ENCODE peak calls at places on chromosomes 1 and 21, in six cellular contexts. One of them, this sample, is unnamed.

GRCh38 chr1:227948493-227949260 is 945 bp upstream of the WNT9A start:
- DNase-seq in Peyer's patch: no peak
- DNase-seq in kidney epithelial cell: no peak
- DNase-seq in CD8-positive, alpha-beta T cell: no peak
- DNase-seq in IMR-90: no peak
- DNase-seq in heart left ventricle: no peak
- DNase-seq in this sample: no peak

GRCh38 chr1:198701250-198701649 is 62.4 kb downstream of the PTPRC start:
- DNase-seq in kidney epithelial cell: no peak
- DNase-seq in heart left ventricle: no peak
- DNase-seq in IMR-90: no peak
- DNase-seq in CD8-positive, alpha-beta T cell: no peak
- DNase-seq in Peyer's patch: no peak
- DNase-seq in this sample: no peak

GRCh38 chr1:41840592-41841246 is 78.0 kb downstream of the HIVEP3 start:
- DNase-seq in kidney epithelial cell: no peak
- DNase-seq in CD8-positive, alpha-beta T cell: no peak
- DNase-seq in IMR-90: no peak
- DNase-seq in Peyer's patch: no peak
- DNase-seq in heart left ventricle: peak; percentile 63
- DNase-seq in this sample: peak; percentile 39

GRCh38 chr1:221431068-221431651 is 310.7 kb downstream of the DUSP10 start:
- DNase-seq in Peyer's patch: no peak
- DNase-seq in IMR-90: peak; percentile 40
- DNase-seq in kidney epithelial cell: no peak
- DNase-seq in CD8-positive, alpha-beta T cell: no peak
- DNase-seq in heart left ventricle: no peak
- DNase-seq in this sample: no peak

GRCh38 chr1:24918995-24919605 is 11.0 kb downstream of the RUNX3 start:
- DNase-seq in heart left ventricle: no peak
- DNase-seq in Peyer's patch: no peak
- DNase-seq in IMR-90: no peak
- DNase-seq in kidney epithelial cell: no peak
- DNase-seq in CD8-positive, alpha-beta T cell: no peak
- DNase-seq in this sample: no peak

GRCh38 chr21:46052703-46053651 is 44.9 kb upstream of the COL6A2 start:
- DNase-seq in IMR-90: peak; percentile 95
- DNase-seq in heart left ventricle: no peak
- DNase-seq in CD8-positive, alpha-beta T cell: no peak
- DNase-seq in Peyer's patch: no peak
- DNase-seq in kidney epithelial cell: peak; percentile 81
- DNase-seq in this sample: peak; percentile 66

GRCh38 chr1:247840819-247841218 is 877 bp downstream of the OR11L1 start:
- DNase-seq in IMR-90: no peak
- DNase-seq in CD8-positive, alpha-beta T cell: no peak
- DNase-seq in Peyer's patch: no peak
- DNase-seq in kidney epithelial cell: no peak
- DNase-seq in heart left ventricle: no peak
- DNase-seq in this sample: no peak

GRCh38 chr21:42207426-42207825 is 11.5 kb upstream of the ABCG1 start:
- DNase-seq in IMR-90: no peak
- DNase-seq in kidney epithelial cell: no peak
- DNase-seq in CD8-positive, alpha-beta T cell: no peak
- DNase-seq in heart left ventricle: no peak
- DNase-seq in Peyer's patch: no peak
- DNase-seq in this sample: no peak

GRCh38 chr1:41540886-41541591 is 56.6 kb upstream of the EDN2 start:
- DNase-seq in heart left ventricle: peak; percentile 23
- DNase-seq in IMR-90: peak; percentile 52
- DNase-seq in Peyer's patch: no peak
- DNase-seq in kidney epithelial cell: no peak
- DNase-seq in CD8-positive, alpha-beta T cell: no peak
- DNase-seq in this sample: no peak

GRCh38 chr1:180909462-180909976 is 3.2 kb upstream of the KIAA1614 start:
- DNase-seq in kidney epithelial cell: no peak
- DNase-seq in IMR-90: no peak
- DNase-seq in Peyer's patch: no peak
- DNase-seq in heart left ventricle: no peak
- DNase-seq in CD8-positive, alpha-beta T cell: no peak
- DNase-seq in this sample: no peak

GRCh38 chr1:222554177-222554576 is 6.3 kb upstream of the HHIPL2 start:
- DNase-seq in kidney epithelial cell: no peak
- DNase-seq in heart left ventricle: no peak
- DNase-seq in Peyer's patch: no peak
- DNase-seq in CD8-positive, alpha-beta T cell: no peak
- DNase-seq in IMR-90: no peak
- DNase-seq in this sample: no peak

GRCh38 chr21:42466700-42467612 is 29.1 kb downstream of the RSPH1 start:
- DNase-seq in Peyer's patch: no peak
- DNase-seq in kidney epithelial cell: no peak
- DNase-seq in IMR-90: peak; percentile 7
- DNase-seq in heart left ventricle: no peak
- DNase-seq in CD8-positive, alpha-beta T cell: no peak
- DNase-seq in this sample: peak; percentile 30

GRCh38 chr21:45019887-45020537 is 54.4 kb upstream of the ADARB1 start:
- DNase-seq in CD8-positive, alpha-beta T cell: no peak
- DNase-seq in kidney epithelial cell: no peak
- DNase-seq in heart left ventricle: peak; percentile 30
- DNase-seq in Peyer's patch: no peak
- DNase-seq in IMR-90: no peak
- DNase-seq in this sample: no peak

GRCh38 chr1:225454067-225454618 is 26.3 kb upstream of the LBR start:
- DNase-seq in IMR-90: peak; percentile 31
- DNase-seq in heart left ventricle: no peak
- DNase-seq in Peyer's patch: no peak
- DNase-seq in CD8-positive, alpha-beta T cell: no peak
- DNase-seq in kidney epithelial cell: no peak
- DNase-seq in this sample: no peak

GRCh38 chr1:81230983-81231728 is 569.6 kb upstream of the ADGRL2 start:
- DNase-seq in Peyer's patch: no peak
- DNase-seq in IMR-90: peak; percentile 2
- DNase-seq in heart left ventricle: no peak
- DNase-seq in CD8-positive, alpha-beta T cell: no peak
- DNase-seq in kidney epithelial cell: no peak
- DNase-seq in this sample: no peak

GRCh38 chr21:37237764-37238163 is 29.4 kb downstream of the VPS26C start:
- DNase-seq in CD8-positive, alpha-beta T cell: no peak
- DNase-seq in IMR-90: no peak
- DNase-seq in kidney epithelial cell: no peak
- DNase-seq in Peyer's patch: no peak
- DNase-seq in heart left ventricle: no peak
- DNase-seq in this sample: no peak

GRCh38 chr1:111733996-111734369 is 5.2 kb downstream of the INKA2 start:
- DNase-seq in kidney epithelial cell: no peak
- DNase-seq in IMR-90: no peak
- DNase-seq in Peyer's patch: no peak
- DNase-seq in CD8-positive, alpha-beta T cell: no peak
- DNase-seq in heart left ventricle: no peak
- DNase-seq in this sample: no peak

GRCh38 chr1:210376836-210377377 is 48.2 kb downstream of the HHAT start:
- DNase-seq in kidney epithelial cell: no peak
- DNase-seq in CD8-positive, alpha-beta T cell: no peak
- DNase-seq in heart left ventricle: no peak
- DNase-seq in IMR-90: peak; percentile 61
- DNase-seq in Peyer's patch: no peak
- DNase-seq in this sample: no peak

GRCh38 chr1:108817016-108817415 is 39.9 kb downstream of the AKNAD1 start:
- DNase-seq in Peyer's patch: no peak
- DNase-seq in IMR-90: peak; percentile 74
- DNase-seq in CD8-positive, alpha-beta T cell: no peak
- DNase-seq in kidney epithelial cell: no peak
- DNase-seq in heart left ventricle: peak; percentile 39
- DNase-seq in this sample: no peak

GRCh38 chr1:31655104-31655503 is 10.4 kb upstream of the PEF1 start:
- DNase-seq in IMR-90: no peak
- DNase-seq in heart left ventricle: no peak
- DNase-seq in kidney epithelial cell: no peak
- DNase-seq in Peyer's patch: no peak
- DNase-seq in CD8-positive, alpha-beta T cell: no peak
- DNase-seq in this sample: no peak

GRCh38 chr1:169943963-169944526 is 50.3 kb upstream of the SCYL3 start:
- DNase-seq in heart left ventricle: no peak
- DNase-seq in CD8-positive, alpha-beta T cell: no peak
- DNase-seq in Peyer's patch: no peak
- DNase-seq in kidney epithelial cell: no peak
- DNase-seq in IMR-90: no peak
- DNase-seq in this sample: no peak

GRCh38 chr1:31617917-31618746 is 643 bp downstream of the HCRTR1 start:
- DNase-seq in Peyer's patch: no peak
- DNase-seq in kidney epithelial cell: no peak
- DNase-seq in IMR-90: peak; percentile 12
- DNase-seq in heart left ventricle: no peak
- DNase-seq in CD8-positive, alpha-beta T cell: peak; percentile 29
- DNase-seq in this sample: peak; percentile 64

GRCh38 chr1:3319874-3320245 is 134.6 kb upstream of the ARHGEF16 start:
- DNase-seq in kidney epithelial cell: no peak
- DNase-seq in Peyer's patch: peak; percentile 18
- DNase-seq in CD8-positive, alpha-beta T cell: no peak
- DNase-seq in IMR-90: peak; percentile 49
- DNase-seq in heart left ventricle: peak; percentile 25
- DNase-seq in this sample: peak; percentile 60

GRCh38 chr1:13830616-13831280 is 130.8 kb downstream of the PRDM2 start:
- DNase-seq in Peyer's patch: no peak
- DNase-seq in heart left ventricle: no peak
- DNase-seq in kidney epithelial cell: no peak
- DNase-seq in IMR-90: peak; percentile 7
- DNase-seq in CD8-positive, alpha-beta T cell: no peak
- DNase-seq in this sample: peak; percentile 99

GRCh38 chr1:67394548-67394947 is 35.7 kb downstream of the SERBP1 start:
- DNase-seq in Peyer's patch: no peak
- DNase-seq in CD8-positive, alpha-beta T cell: no peak
- DNase-seq in IMR-90: no peak
- DNase-seq in heart left ventricle: no peak
- DNase-seq in kidney epithelial cell: no peak
- DNase-seq in this sample: no peak
- H3K36me3 ChIP-seq in Peyer's patch: no peaks in the 10 kb centered on the region
- H3K36me3 ChIP-seq in CD8-positive, alpha-beta T cell: peaks cover 6% of the 10 kb centered on the region
- H3K36me3 ChIP-seq in IMR-90: no peaks in the 10 kb centered on the region
- H3K36me3 ChIP-seq in heart left ventricle: no peaks in the 10 kb centered on the region
- H3K36me3 ChIP-seq in kidney epithelial cell: no peaks in the 10 kb centered on the region
- H3K36me3 ChIP-seq in this sample: no peaks in the 10 kb centered on the region

GRCh38 chr1:19644422-19644760 is 280 bp downstream of the NBL1 start:
- DNase-seq in CD8-positive, alpha-beta T cell: no peak
- DNase-seq in IMR-90: no peak
- DNase-seq in Peyer's patch: no peak
- DNase-seq in heart left ventricle: no peak
- DNase-seq in kidney epithelial cell: no peak
- DNase-seq in this sample: no peak

GRCh38 chr1:19644761-19645543 is 841 bp downstream of the NBL1 start:
- DNase-seq in Peyer's patch: peak; percentile 23
- DNase-seq in heart left ventricle: peak; percentile 55
- DNase-seq in kidney epithelial cell: no peak
- DNase-seq in CD8-positive, alpha-beta T cell: peak; percentile 41
- DNase-seq in IMR-90: no peak
- DNase-seq in this sample: no peak

GRCh38 chr1:19646771-19647319 is 2.7 kb downstream of the NBL1 start:
- DNase-seq in Peyer's patch: no peak
- DNase-seq in IMR-90: no peak
- DNase-seq in heart left ventricle: no peak
- DNase-seq in kidney epithelial cell: no peak
- DNase-seq in CD8-positive, alpha-beta T cell: no peak
- DNase-seq in this sample: no peak

GRCh38 chr1:19646366-19646765 is 2.3 kb downstream of the NBL1 start:
- DNase-seq in heart left ventricle: no peak
- DNase-seq in CD8-positive, alpha-beta T cell: no peak
- DNase-seq in kidney epithelial cell: no peak
- DNase-seq in Peyer's patch: no peak
- DNase-seq in IMR-90: no peak
- DNase-seq in this sample: no peak

DNA sequence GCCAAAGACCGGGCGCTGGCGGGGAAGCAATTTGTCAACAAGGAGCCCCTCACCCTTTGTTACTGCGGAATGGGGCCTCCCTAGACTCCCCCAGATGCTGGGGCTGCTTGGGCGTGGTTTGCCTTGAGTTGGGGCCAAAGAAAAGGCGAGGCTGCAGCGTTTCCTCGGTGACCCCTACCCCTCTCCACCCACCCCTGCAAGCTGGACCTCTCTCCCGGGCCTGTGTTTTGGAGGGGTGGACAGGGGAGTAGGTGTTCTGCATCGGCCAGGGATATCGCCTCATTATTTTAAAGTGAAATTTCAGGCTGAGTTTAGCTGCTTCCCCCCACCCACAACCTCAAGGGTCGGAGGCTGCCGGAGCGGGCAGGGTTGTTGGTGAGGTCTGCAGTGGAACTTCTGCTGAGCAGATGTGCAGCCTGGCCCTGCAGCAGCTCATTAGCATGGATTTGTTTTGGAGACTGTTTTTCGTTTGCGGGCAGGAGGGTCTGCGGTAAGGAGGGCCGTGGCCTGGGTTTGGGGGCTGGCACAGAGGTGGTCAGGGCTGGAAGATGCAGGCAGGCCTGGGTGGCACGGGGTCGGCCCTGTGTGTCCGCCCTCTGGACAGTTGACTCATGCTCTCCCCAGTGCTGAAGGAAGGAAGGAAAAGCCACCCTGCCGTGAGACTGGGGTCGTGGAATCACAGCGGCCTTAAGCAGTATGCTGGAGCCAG is 1.6 kb downstream of the NBL1 start:
- DNase-seq in Peyer's patch: no peak
- DNase-seq in heart left ventricle: no peak
- DNase-seq in IMR-90: peak; percentile 28
- DNase-seq in kidney epithelial cell: no peak
- DNase-seq in CD8-positive, alpha-beta T cell: no peak
- DNase-seq in this sample: no peak
- H3K4me3 ChIP-seq in Peyer's patch: peak overlapping the region; percentile 69
- H3K4me3 ChIP-seq in heart left ventricle: peak overlapping the region; percentile 16
- H3K4me3 ChIP-seq in IMR-90: peak overlapping the region; percentile 72
- H3K4me3 ChIP-seq in kidney epithelial cell: peak overlapping the region; percentile 64
- H3K4me3 ChIP-seq in CD8-positive, alpha-beta T cell: peak overlapping the region; percentile 78
- H3K4me3 ChIP-seq in this sample: no peak overlapping the region

DNA sequence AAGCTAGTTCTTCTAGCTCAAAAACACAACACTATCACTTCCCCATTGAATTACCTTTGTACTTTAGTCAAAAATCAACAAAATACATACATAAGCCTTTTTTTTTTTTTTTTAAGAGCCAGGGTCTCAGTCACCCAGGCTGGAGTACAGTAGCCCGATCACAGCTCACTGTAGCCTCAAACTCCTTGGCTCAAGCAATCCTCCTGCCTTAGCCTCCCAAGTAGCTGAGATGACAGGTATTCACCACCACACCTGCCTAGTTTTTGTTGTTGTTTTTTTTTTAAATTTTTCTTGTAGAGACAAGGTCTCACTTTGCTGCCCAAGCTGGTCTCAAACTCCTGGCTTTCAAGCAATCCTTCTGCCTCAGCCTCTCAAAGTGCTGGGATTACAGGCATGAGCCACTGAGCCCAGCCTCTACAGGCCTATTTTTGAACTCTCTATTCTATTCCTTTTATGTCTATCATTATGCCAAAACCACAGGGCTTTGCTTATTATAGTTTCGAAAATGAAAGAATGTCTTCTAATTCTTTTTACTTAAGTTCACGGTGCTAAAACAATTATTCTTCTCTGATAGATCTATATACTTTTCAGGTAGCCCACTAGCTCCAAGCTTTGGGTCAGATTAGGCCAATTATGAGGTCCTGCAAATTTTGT is 29.6 kb downstream of the GPBP1L1 start:
- DNase-seq in IMR-90: no peak
- DNase-seq in kidney epithelial cell: no peak
- DNase-seq in CD8-positive, alpha-beta T cell: no peak
- DNase-seq in heart left ventricle: no peak
- DNase-seq in Peyer's patch: no peak
- DNase-seq in this sample: no peak
- H3K36me3 ChIP-seq in IMR-90: peaks cover 49% of the 10 kb centered on the region
- H3K36me3 ChIP-seq in kidney epithelial cell: peaks cover 1% of the 10 kb centered on the region
- H3K36me3 ChIP-seq in CD8-positive, alpha-beta T cell: peaks cover 58% of the 10 kb centered on the region
- H3K36me3 ChIP-seq in heart left ventricle: peaks cover 93% of the 10 kb centered on the region
- H3K36me3 ChIP-seq in Peyer's patch: no peaks in the 10 kb centered on the region
- H3K36me3 ChIP-seq in this sample: peaks cover 55% of the 10 kb centered on the region

GRCh38 chr1:186152945-186153309 is 222.1 kb downstream of the TPR start:
- DNase-seq in heart left ventricle: no peak
- DNase-seq in IMR-90: no peak
- DNase-seq in CD8-positive, alpha-beta T cell: no peak
- DNase-seq in kidney epithelial cell: no peak
- DNase-seq in Peyer's patch: no peak
- DNase-seq in this sample: no peak
- H3K4me3 ChIP-seq in heart left ventricle: no peak overlapping the region
- H3K4me3 ChIP-seq in IMR-90: no peak overlapping the region
- H3K4me3 ChIP-seq in CD8-positive, alpha-beta T cell: no peak overlapping the region
- H3K4me3 ChIP-seq in kidney epithelial cell: no peak overlapping the region
- H3K4me3 ChIP-seq in Peyer's patch: no peak overlapping the region
- H3K4me3 ChIP-seq in this sample: no peak overlapping the region

This sample was measured in thyroid gland.